ENCODE peak calls at places on chromosomes 7 and 10, in seven cellular contexts. K is HepG2, G is IMR-90, O is esophagus squamous epithelium, N is heart right ventricle, B is pancreas, J is heart left ventricle. M is an unnamed sample.
A peak's percentile ranks its signal among the peaks of the same experiment; 100 is the strongest.

GRCh38 chr10:84306751-84307384 is 21.5 kb upstream of the CCSER2 start:
- DNase-seq in K (no peak), G (no peak), O (no peak), N (no peak), B (no peak), J (no peak), M (no peak)

GRCh38 chr7:137501561-137501960 is 158.0 kb upstream of the PTN start:
- DNase-seq in K (no peak), G (no peak), O (no peak), N (no peak), B (no peak), J (no peak), M (no peak)

GRCh38 chr7:107233981-107234380 is 65.2 kb downstream of the HBP1 start:
- DNase-seq in K (no peak), G (no peak), O (no peak), N (no peak), B (no peak), J (no peak), M (no peak)

GRCh38 chr7:33080326-33080725 is 17.8 kb upstream of the NT5C3A start:
- DNase-seq in K (no peak), G (no peak), O (no peak), N (no peak), B (no peak), J (no peak), M (no peak)

GRCh38 chr7:150407588-150408392 is 28.7 kb downstream of the ZNF775 start:
- DNase-seq in K (no peak), G (no peak), O (no peak), N (no peak), B (peak; percentile 55), J (peak; percentile 30), M (no peak)

GRCh38 chr7:41777894-41778596 is 75.2 kb upstream of the INHBA start:
- DNase-seq in K (no peak), G (no peak), O (no peak), N (no peak), B (no peak), J (no peak), M (no peak)

GRCh38 chr7:112739436-112740180 is 50.6 kb downstream of the TMEM168 start:
- DNase-seq in K (no peak), G (no peak), O (no peak), N (no peak), B (no peak), J (no peak), M (no peak)

GRCh38 chr7:47327698-47328391 is 254.1 kb downstream of the TNS3 start:
- DNase-seq in K (no peak), G (peak; percentile 81), O (no peak), N (peak; percentile 94), B (peak; percentile 72), J (peak; percentile 97), M (peak; percentile 47)

GRCh38 chr10:18473424-18474110 is 177.8 kb downstream of the NSUN6 start:
- DNase-seq in K (no peak), G (peak; percentile 89), O (no peak), N (no peak), B (no peak), J (peak; percentile 33), M (no peak)

GRCh38 chr7:41691286-41691966 is 11.5 kb downstream of the INHBA start:
- DNase-seq in K (no peak), G (peak; percentile 32), O (no peak), N (no peak), B (no peak), J (no peak), M (no peak)

GRCh38 chr10:46550076-46550790 is 6.2 kb downstream of the GPRIN2 start:
- DNase-seq in K (no peak), G (no peak), O (no peak), N (no peak), B (peak; percentile 65), J (peak; percentile 27), M (no peak)

GRCh38 chr10:1365540-1366082 is 309.4 kb downstream of the WDR37 start:
- DNase-seq in K (no peak), G (no peak), O (no peak), N (no peak), B (no peak), J (no peak), M (no peak)

GRCh38 chr7:10015687-10016086 is 958.0 kb upstream of the PHF14 start:
- DNase-seq in K (no peak), G (no peak), O (no peak), N (no peak), B (no peak), J (no peak), M (no peak)
- TF ChIP-seq CTCF in K (no peak), G (no peak), O (no peak), N (no peak), B (no peak), J (no peak), M (no peak)

DNA sequence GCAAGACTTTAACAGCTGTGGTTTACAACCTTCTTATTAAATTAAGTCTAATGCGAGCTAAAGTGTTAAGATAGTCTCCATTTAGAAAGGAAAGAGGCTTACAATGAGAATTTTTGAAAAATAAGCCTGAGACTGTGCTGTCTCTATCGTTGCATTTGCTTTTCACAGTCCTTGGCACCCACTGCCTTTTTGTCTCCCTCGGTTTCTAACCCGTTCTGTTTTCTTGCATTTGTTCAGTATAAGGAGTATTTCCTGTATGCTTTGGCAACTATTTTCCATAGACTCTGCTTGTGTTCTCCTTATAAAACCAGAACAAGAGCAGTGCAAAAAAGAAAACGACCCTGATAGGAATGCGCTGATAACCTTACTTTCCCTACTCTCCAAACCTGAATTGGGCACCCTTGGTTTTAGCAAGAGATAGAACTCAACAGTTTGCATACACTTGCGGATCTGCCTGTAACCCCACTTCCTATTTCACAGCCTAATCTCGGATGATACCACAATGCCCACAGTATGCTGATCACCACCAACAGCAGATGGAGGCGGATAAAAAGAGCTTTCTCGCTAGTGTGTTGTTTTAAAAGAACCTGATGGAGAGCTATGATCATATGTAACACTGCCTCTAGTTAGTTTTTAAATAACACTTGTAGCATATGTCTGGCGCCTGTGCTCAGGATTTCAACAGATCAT is 1.5 kb upstream of the ARHGAP12 start:
- DNase-seq in K (no peak), G (no peak), O (no peak), N (no peak), B (no peak), J (no peak), M (no peak)
- H3K4me3 ChIP-seq in K (peak overlapping the region; percentile 97), G (peak overlapping the region; percentile 71), O (peak overlapping the region; percentile 60), N (peak overlapping the region; percentile 69), B (peak overlapping the region; percentile 75), J (peak overlapping the region; percentile 69), M (peak overlapping the region; percentile 84)

GRCh38 chr10:80504158-80504811 is 33.4 kb upstream of the SH2D4B start:
- DNase-seq in K (no peak), G (no peak), O (no peak), N (no peak), B (peak; percentile 58), J (peak; percentile 23), M (no peak)
- H3K27me3 ChIP-seq in K (no peaks in the 10 kb centered on the region), G (no peaks in the 10 kb centered on the region), O (no peaks in the 10 kb centered on the region), N (no peaks in the 10 kb centered on the region), B (no peaks in the 10 kb centered on the region), J (no peaks in the 10 kb centered on the region), M (no peaks in the 10 kb centered on the region)

DNA sequence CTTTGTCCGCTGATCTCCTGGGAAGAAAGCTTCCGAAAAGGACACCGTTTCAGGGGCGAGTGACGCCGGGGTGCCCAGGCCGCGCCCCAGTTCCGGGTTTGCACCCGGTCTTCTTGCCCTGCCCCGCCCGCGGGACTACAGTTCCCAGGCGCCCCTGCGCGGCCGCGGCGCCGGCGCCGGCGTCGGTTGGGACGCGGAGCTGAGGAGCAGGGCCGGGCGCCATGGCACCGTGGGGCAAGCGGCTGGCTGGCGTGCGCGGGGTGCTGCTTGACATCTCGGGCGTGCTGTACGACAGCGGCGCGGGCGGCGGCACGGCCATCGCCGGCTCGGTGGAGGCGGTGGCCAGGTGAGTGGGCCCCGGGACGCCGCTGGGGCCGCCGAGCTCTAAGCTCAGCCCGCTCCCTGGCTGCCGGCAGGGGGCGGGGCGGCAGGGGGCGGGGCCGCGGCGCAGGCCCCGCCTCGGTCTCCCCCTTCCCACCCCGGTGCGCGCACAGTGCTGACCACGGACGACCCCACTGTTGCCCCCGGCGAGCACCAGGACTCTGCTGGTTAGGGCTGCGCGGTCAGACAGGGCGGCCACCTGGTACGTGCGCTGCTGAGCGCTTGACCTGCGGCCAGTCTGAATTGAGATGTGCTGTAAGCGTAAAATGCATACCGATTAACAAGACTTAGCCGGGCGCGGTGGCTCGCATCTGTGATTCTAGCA is at the start of gene LHPP:
- DNase-seq in K (peak; percentile 54), G (peak; percentile 66), O (peak; percentile 22), N (peak; percentile 90), B (peak; percentile 93), J (peak; percentile 91), M (peak; percentile 61)
- TF ChIP-seq CTCF in K (peak; percentile 26), G (peak; percentile 17), O (peak; percentile 73), N (peak; percentile 43), B (peak; percentile 37), J (peak; percentile 49), M (peak; percentile 18)

GRCh38 chr7:64887756-64888508 is 15.1 kb upstream of the ZNF273 start:
- DNase-seq in K (peak; percentile 27), G (no peak), O (no peak), N (peak; percentile 31), B (peak; percentile 82), J (peak; percentile 58), M (no peak)
- H3K4me3 ChIP-seq in K (peak overlapping the region; percentile 76), G (no peak overlapping the region), O (no peak overlapping the region), N (peak overlapping the region; percentile 34), B (peak overlapping the region; percentile 57), J (peak overlapping the region; percentile 49), M (peak overlapping the region; percentile 34)

DNA sequence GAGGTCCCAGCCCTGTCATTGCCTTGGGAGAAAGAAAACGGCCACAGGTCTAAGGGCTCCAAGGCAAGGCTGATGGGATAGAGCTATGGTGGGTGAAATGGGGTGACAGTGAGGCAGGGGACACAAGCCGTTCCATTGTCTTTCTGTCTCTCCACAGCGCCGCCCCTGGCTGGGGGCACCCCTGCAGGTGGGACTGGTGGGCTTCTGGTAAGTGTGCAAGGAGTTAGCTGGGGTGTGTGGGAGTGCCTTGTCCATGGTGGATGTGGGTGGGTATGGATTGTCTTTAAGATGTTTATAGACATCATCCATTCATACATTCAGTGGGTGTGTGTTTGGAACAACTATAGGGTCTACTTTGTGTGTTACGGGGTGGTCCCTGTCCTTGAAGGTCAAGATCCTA is 7.5 kb downstream of the SFXN3 start:
- DNase-seq in K (no peak), G (no peak), O (no peak), N (no peak), B (no peak), J (peak; percentile 17), M (no peak)
- H3K27me3 ChIP-seq in K (no peaks in the 10 kb centered on the region), G (no peaks in the 10 kb centered on the region), O (no peaks in the 10 kb centered on the region), N (no peaks in the 10 kb centered on the region), B (no peaks in the 10 kb centered on the region), J (no peaks in the 10 kb centered on the region), M (no peaks in the 10 kb centered on the region)

DNA sequence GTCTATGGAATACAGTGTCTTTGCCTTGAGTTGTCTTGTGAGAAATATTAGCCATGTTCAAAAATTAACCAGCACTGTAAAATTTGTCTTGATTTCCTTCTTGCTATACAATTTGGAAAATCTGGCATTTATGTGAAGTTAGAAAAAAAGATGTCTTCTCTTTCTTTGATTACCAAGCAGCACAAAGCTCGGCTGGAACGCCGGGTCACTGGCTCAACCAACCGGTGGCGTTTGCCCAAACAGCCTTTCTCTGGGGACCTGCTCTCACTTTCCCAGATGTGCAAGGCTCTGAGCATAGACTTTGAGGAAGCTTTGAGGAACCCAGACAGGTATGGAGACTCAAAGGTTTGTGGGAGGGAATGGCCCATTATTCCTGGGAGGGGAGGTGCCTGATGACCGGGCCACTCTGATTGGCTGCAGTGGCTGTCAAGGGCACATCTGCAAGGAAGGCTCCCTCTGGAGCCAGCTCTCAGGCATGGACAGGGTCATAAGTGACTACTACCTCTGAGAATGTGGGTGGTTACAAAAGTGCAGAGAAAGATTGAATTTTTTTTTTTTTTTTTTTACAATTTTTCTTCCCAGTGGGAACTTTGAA is 5.6 kb downstream of the BTBD16 start:
- DNase-seq in K (peak; percentile 54), G (peak; percentile 65), O (no peak), N (no peak), B (peak; percentile 6), J (no peak), M (peak; percentile 67)
- TF ChIP-seq CTCF in K (peak; percentile 33), G (peak; percentile 15), O (no peak), N (no peak), B (no peak), J (no peak), M (no peak)

GRCh38 chr7:23273141-23273599 is 26.0 kb upstream of the MALSU1 start:
- DNase-seq in K (peak; percentile 89), G (peak; percentile 96), O (peak; percentile 47), N (peak; percentile 79), B (peak; percentile 97), J (peak; percentile 90), M (peak; percentile 93)
- H3K4me3 ChIP-seq in K (peak overlapping the region; percentile 37), G (no peak overlapping the region), O (no peak overlapping the region), N (no peak overlapping the region), B (no peak overlapping the region), J (no peak overlapping the region), M (no peak overlapping the region)